ENCODE peak calls at places on chromosomes 7 and 10, in four cellular contexts. N is MM.1S, P is GM23338, W is cardiac muscle cell. H is an unnamed sample.
A peak's percentile ranks its signal among the peaks of the same experiment; 100 is the strongest.

GRCh38 chr7:1670894-1671875 is 1.1 kb downstream of the ELFN1 start:
- DNase-seq in W (no peak), P (no peak), N (no peak), H (no peak)

GRCh38 chr7:39091774-39092173 is 114.1 kb downstream of the POU6F2 start:
- DNase-seq in P (no peak), W (no peak), N (no peak), H (no peak)

GRCh38 chr7:28988818-28989595 is 30.9 kb upstream of the TRIL start:
- DNase-seq in N (no peak), P (no peak), W (peak; percentile 87), H (no peak)

GRCh38 chr10:131211965-131212619 is 99.4 kb downstream of the TCERG1L start:
- DNase-seq in W (no peak), N (no peak), P (no peak), H (no peak)

GRCh38 chr10:13224210-13224995 is 9.8 kb downstream of the UCMA start:
- DNase-seq in W (peak; percentile 4), P (no peak), N (peak; percentile 72), H (no peak)

GRCh38 chr7:104482362-104483042 is 154.1 kb downstream of the LHFPL3 start:
- DNase-seq in N (peak; percentile 16), W (no peak), P (no peak), H (no peak)

GRCh38 chr10:63264852-63265617 is 131.9 kb downstream of the NRBF2 start:
- DNase-seq in N (peak; percentile 51), P (peak; percentile 73), W (peak; percentile 68), H (peak; percentile 4)

GRCh38 chr10:106023329-106023728 is 1141.2 kb downstream of the SORCS1 start:
- DNase-seq in P (no peak), N (no peak), W (no peak), H (no peak)

GRCh38 chr7:84187087-84187805 is 7.3 kb downstream of the SEMA3A start:
- DNase-seq in N (no peak), W (peak; percentile 34), P (no peak), H (no peak)

GRCh38 chr7:66379761-66380160 is 174.6 kb downstream of the TPST1 start:
- DNase-seq in P (no peak), W (peak; percentile 33), N (no peak), H (no peak)

GRCh38 chr7:43108255-43109011 is 4.0 kb upstream of the HECW1 start:
- DNase-seq in W (peak; percentile 72), P (peak; percentile 92), N (peak; percentile 80), H (peak; percentile 3)

GRCh38 chr10:30534465-30535144 is 94.9 kb downstream of the LYZL2 start:
- DNase-seq in N (peak; percentile 77), W (peak; percentile 88), P (peak; percentile 89), H (peak; percentile 61)

GRCh38 chr7:92360387-92360786 is 86.9 kb upstream of the GATAD1 start:
- DNase-seq in P (no peak), W (no peak), N (peak; percentile 60), H (no peak)

GRCh38 chr10:96441126-96441905 is 72.4 kb downstream of the TLL2 start:
- DNase-seq in N (no peak), P (no peak), W (no peak), H (no peak)

GRCh38 chr10:43855667-43856210 is 207.1 kb upstream of the ZNF32 start:
- DNase-seq in N (no peak), P (no peak), W (no peak), H (no peak)

GRCh38 chr7:155119801-155120382 is 49.8 kb downstream of the HTR5A start:
- DNase-seq in N (no peak), W (no peak), P (no peak), H (no peak)

GRCh38 chr10:68172324-68172723 is 59.6 kb downstream of the ATOH7 start:
- DNase-seq in N (no peak), W (no peak), P (no peak), H (no peak)

GRCh38 chr10:29795856-29796255 is 161.1 kb upstream of the SVIL start:
- DNase-seq in W (no peak), P (no peak), N (no peak), H (no peak)

GRCh38 chr10:69494626-69495558 is 43.6 kb downstream of the TSPAN15 start:
- DNase-seq in W (no peak), N (no peak), P (no peak), H (no peak)

GRCh38 chr10:127926455-127926854 is 19.6 kb downstream of the PTPRE start:
- DNase-seq in N (no peak), W (no peak), P (no peak), H (no peak)

GRCh38 chr7:18866359-18867036 is 250.9 kb downstream of the TWIST1 start:
- DNase-seq in P (no peak), N (no peak), W (peak; percentile 100), H (no peak)

GRCh38 chr7:107936312-107936711 is 45.3 kb downstream of the DLD start:
- DNase-seq in W (no peak), P (no peak), N (no peak), H (no peak)

GRCh38 chr10:79393221-79393923 is 46.1 kb downstream of the PPIF start:
- DNase-seq in W (no peak), P (no peak), N (no peak), H (no peak)

GRCh38 chr10:60282771-60283353 is 106.8 kb downstream of the ANK3 start:
- DNase-seq in P (no peak), W (peak; percentile 38), N (no peak), H (no peak)

GRCh38 chr10:131456411-131456810 is 144.9 kb upstream of the TCERG1L start:
- DNase-seq in N (no peak), P (no peak), W (no peak), H (no peak)

GRCh38 chr10:69865450-69865849 is 63.7 kb downstream of the COL13A1 start:
- DNase-seq in P (no peak), N (no peak), W (no peak), H (no peak)

GRCh38 chr10:119296703-119297102 is 89.3 kb downstream of the GRK5 start:
- DNase-seq in P (no peak), N (no peak), W (no peak), H (no peak)

GRCh38 chr10:50990568-50991495 is 83.5 kb upstream of the PRKG1 start:
- DNase-seq in P (peak; percentile 68), N (no peak), W (peak; percentile 90), H (no peak)

GRCh38 chr10:75071164-75071489 is 40.3 kb upstream of the SAMD8 start:
- DNase-seq in N (no peak), W (peak; percentile 34), P (no peak), H (no peak)

GRCh38 chr10:75982611-75983369 is 551.4 kb downstream of the LRMDA start:
- DNase-seq in W (peak; percentile 10), N (no peak), P (no peak), H (no peak)

GRCh38 chr10:6074489-6075301 is 12.5 kb upstream of the IL2RA start:
- DNase-seq in N (no peak), W (peak; percentile 84), P (no peak), H (no peak)

GRCh38 chr7:151116603-151117002 is 30.3 kb downstream of the AGAP3 start:
- DNase-seq in W (no peak), N (no peak), P (no peak), H (no peak)

GRCh38 chr7:13258386-13258785 is 571.0 kb downstream of the ARL4A start:
- DNase-seq in P (no peak), W (no peak), N (no peak), H (no peak)

GRCh38 chr7:13262929-13263530 is 575.6 kb downstream of the ARL4A start:
- DNase-seq in P (peak; percentile 51), N (peak; percentile 54), W (peak; percentile 68), H (no peak)

GRCh38 chr7:13265271-13265670 is 577.8 kb downstream of the ARL4A start:
- DNase-seq in N (no peak), P (no peak), W (no peak), H (no peak)

GRCh38 chr7:13257661-13258060 is 570.2 kb downstream of the ARL4A start:
- DNase-seq in W (no peak), N (no peak), P (no peak), H (no peak)

DNA sequence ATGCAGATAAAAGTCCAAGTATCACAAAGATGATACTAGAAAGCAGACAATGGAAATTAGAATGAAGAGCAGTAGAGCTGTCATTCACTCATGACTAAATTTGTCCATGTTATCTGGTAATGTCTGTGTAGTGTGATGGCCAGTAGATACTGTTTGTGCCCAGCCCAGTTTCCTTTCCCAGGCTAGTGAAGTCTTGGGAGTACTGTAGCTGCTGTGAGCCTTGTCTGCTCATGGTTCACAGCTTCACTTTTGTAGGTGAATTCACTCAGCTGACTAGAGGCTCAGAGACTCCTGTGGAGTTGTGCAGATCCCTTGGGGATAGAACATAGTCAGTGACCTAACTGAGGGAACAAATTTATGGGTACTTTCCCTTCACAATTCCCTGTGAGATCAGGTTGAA is 572.5 kb downstream of the ARL4A start:
- DNase-seq in W (no peak), P (no peak), N (no peak), H (no peak)
- H3K27ac ChIP-seq in W (no peak overlapping the region), P (no peak overlapping the region), N (no peak overlapping the region), H (no peak overlapping the region)

DNA sequence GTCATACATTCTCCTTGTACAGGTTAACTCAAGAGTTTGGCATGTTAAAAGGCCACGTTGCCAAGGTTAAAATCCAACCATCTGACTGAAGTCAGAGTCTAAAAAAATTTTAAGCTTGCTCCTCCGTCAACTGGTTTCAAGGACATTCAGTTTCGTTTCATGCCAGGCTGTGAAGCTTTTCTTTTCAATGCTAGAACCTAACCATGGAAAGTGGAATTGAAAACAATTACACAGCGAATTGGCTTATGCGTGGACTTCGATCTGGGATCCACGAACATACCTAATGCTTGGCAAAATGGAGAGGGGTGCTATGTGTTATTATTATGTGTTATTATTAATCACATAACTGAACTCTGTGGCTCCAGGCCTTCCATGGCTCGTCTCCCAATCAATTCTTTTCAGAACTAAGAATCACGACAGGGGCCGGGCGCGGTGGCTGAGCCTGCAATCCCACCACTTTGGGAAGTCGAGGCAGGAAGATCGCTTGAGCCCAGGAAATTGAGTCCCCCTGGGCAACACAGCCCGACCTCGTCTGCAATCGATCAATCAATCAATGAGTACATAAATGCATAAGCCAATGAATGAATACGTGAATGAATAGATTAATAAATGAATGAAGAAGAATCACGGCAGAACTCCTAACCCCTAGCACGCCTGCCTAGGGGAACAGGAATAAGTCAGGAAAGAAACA is 785 bp upstream of the ARL5B start:
- DNase-seq in N (peak; percentile 39), W (peak; percentile 56), P (no peak), H (no peak)
- TF ChIP-seq CTCF in N (no peak), W (no peak), P (no peak), H (no peak)

DNA sequence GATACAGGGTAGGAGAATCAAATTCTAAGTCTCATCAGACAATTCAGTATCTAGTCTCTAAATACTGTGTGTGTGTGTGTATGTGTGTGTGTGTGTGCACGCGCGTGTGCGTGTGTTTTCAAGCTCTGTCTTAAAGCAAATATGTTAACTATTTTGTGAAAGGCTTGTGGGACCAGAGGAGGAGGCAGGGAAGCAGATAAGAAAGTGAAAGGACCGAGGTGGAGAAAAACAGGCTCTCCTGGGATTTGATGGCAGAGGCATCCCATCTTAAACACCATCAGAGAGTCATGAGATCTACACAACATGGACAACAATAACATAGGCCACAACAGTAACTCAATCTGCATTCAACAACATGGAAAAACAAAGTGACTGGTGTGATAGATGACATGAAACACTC is 67.1 kb downstream of the PIP4K2A start:
- DNase-seq in P (no peak), W (no peak), N (no peak), H (no peak)
- H3K27ac ChIP-seq in P (no peak overlapping the region), W (peak overlapping the region; percentile 48), N (no peak overlapping the region), H (peak overlapping the region; percentile 66)

GRCh38 chr10:110311357-110311949 is 6.7 kb upstream of the SMNDC1 start:
- DNase-seq in P (peak; percentile 87), W (peak; percentile 71), N (peak; percentile 72), H (peak; percentile 18)

GRCh38 chr10:110317866-110318850 is 13.4 kb upstream of the SMNDC1 start:
- DNase-seq in W (no peak), N (no peak), P (no peak), H (no peak)

GRCh38 chr10:110312206-110312605 is 7.5 kb upstream of the SMNDC1 start:
- DNase-seq in N (no peak), W (no peak), P (no peak), H (no peak)

GRCh38 chr10:110310741-110311140 is 6.0 kb upstream of the SMNDC1 start:
- DNase-seq in N (no peak), P (no peak), W (peak; percentile 13), H (no peak)

GRCh38 chr10:110313674-110314073 is 9.0 kb upstream of the SMNDC1 start:
- DNase-seq in N (no peak), P (no peak), W (no peak), H (no peak)
- TF ChIP-seq CTCF in N (no peak), P (no peak), W (no peak), H (no peak)

H was measured in CD4-positive, alpha-beta T cell.